ENCODE peak calls at places on chromosomes 5 and 9, in ten cellular contexts. R is HCT116, D is fibroblast of lung, N is OCI-LY7, Z is fibroblast of pulmonary artery, F is glutamatergic neuron, V is endothelial cell, H is PC-9, C is colonic mucosa, E is AG09319. Q is an unnamed sample.

GRCh38 chr5:74256947-74257573 is 383.5 kb downstream of the ENC1 start:
- DNase-seq in E (no peak), C (peak; percentile 47), F (no peak), V (no peak), H (no peak), D (no peak), R (no peak), N (no peak), Z (peak; percentile 18), Q (peak; percentile 16)

GRCh38 chr5:176995896-176996767 is 10.4 kb downstream of the UIMC1 start:
- DNase-seq in V (no peak), C (no peak), N (peak; percentile 22), F (no peak), R (no peak), Z (peak; percentile 88), E (no peak), D (peak; percentile 72), H (no peak), Q (peak; percentile 79)

GRCh38 chr5:68176253-68176652 is 39.3 kb upstream of the PIK3R1 start:
- DNase-seq in E (no peak), F (no peak), Z (no peak), C (no peak), V (no peak), H (no peak), D (no peak), R (no peak), N (no peak), Q (no peak)

GRCh38 chr9:2800385-2801179 is 43.3 kb downstream of the PUM3 start:
- DNase-seq in Z (peak; percentile 52), V (peak; percentile 8), N (no peak), D (no peak), F (no peak), E (no peak), C (no peak), R (no peak), H (no peak), Q (peak; percentile 69)

GRCh38 chr5:51958473-51958872 is 575.2 kb downstream of the ISL1 start:
- DNase-seq in C (no peak), D (no peak), F (no peak), E (no peak), Z (no peak), H (no peak), N (no peak), R (no peak), V (no peak), Q (no peak)

GRCh38 chr9:131707677-131708612 is 31.9 kb downstream of the RAPGEF1 start:
- DNase-seq in H (no peak), D (peak; percentile 83), C (no peak), F (no peak), Z (peak; percentile 75), E (peak; percentile 19), V (no peak), N (peak; percentile 40), R (no peak), Q (peak; percentile 85)

GRCh38 chr5:87120518-87121314 is 147.0 kb upstream of the RASA1 start:
- DNase-seq in F (no peak), R (peak; percentile 85), H (peak; percentile 39), D (peak; percentile 98), E (peak; percentile 28), N (no peak), V (no peak), C (no peak), Z (peak; percentile 82), Q (peak; percentile 91)

GRCh38 chr9:114300846-114301797 is 21.8 kb upstream of the ORM1 start:
- DNase-seq in Z (no peak), V (no peak), F (no peak), E (no peak), N (no peak), C (peak; percentile 6), D (no peak), H (no peak), R (no peak), Q (no peak)

GRCh38 chr9:123825337-123825736 is 104.6 kb downstream of the DENND1A start:
- DNase-seq in R (no peak), D (peak; percentile 81), F (no peak), N (no peak), C (no peak), E (no peak), V (no peak), H (no peak), Z (peak; percentile 18), Q (no peak)

GRCh38 chr9:123820139-123820538 is 109.8 kb downstream of the DENND1A start:
- DNase-seq in H (no peak), N (no peak), F (no peak), V (no peak), Z (no peak), R (no peak), E (no peak), C (no peak), D (no peak), Q (no peak)

GRCh38 chr9:123828449-123828848 is 101.5 kb downstream of the DENND1A start:
- DNase-seq in H (no peak), Z (no peak), C (no peak), N (no peak), V (no peak), R (no peak), F (no peak), E (no peak), D (no peak), Q (no peak)

DNA sequence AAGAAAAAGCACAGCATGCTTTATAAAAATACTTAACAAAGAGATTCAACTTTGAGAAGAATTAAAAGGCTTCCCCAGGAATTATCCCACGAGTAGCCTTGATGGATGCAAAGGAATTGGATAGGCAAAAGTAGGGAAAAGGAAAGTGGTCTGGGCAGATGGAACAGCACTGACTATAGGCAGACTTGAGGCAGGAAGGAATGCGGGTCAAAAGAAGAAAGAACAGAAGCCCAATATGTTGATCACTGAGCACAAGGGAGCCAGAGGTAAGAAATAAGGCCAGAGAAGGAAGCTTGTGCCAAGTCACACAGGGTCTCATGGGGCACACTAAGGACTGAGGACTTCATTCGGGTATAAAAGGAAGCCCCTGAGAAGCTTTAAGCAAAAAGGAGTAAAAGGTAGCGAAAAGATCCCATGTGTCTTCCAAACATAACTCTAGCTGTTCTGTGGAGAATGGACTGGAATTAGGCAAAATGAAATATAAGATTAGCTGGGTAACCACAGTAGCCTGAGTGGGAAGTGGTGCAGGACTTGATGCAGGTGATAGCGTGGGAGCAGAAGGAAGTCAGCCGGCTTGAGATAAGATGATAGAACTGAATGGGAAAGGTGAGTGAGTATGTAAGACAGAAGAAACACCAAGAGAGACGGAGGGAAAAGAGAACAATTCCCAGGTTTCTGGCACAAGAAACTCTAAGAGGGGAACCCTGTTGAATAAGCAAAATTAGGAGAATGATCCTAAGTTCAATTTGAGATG is 106.6 kb downstream of the DENND1A start:
- DNase-seq in Z (no peak), R (no peak), N (no peak), F (no peak), V (no peak), E (no peak), H (no peak), C (no peak), D (no peak), Q (no peak)
- TF ChIP-seq CTCF in Z (no peak), R (no peak), N (no peak), F (no peak), V (no peak), E (no peak), H (no peak), C (no peak), D (no peak), Q (no peak)

DNA sequence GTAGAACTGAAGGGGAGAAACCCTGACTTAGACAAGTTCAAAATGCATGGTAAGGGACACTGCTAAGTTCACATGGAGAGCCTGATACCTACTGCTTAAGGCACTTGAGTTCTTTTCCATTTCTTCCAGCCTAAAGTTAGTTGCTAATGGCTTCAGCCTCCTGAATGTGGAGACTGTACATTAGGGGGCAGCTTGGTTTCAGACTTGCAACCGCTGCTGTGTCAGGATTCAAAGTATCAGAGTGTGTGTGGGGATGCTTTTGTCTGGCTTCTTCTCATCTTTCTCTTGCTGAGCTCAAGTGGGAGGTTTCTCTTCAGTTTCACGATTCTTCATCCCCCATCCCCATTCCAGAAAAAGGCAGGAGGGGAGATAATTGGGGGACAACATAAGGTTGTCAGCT is 49.4 kb downstream of the ATP10B start:
- DNase-seq in H (no peak), F (no peak), Z (no peak), E (no peak), D (no peak), N (no peak), C (no peak), V (no peak), R (no peak), Q (no peak)
- TF ChIP-seq CTCF in H (no peak), F (no peak), Z (no peak), E (no peak), D (no peak), N (no peak), C (no peak), V (no peak), R (no peak), Q (no peak)

GRCh38 chr5:144194148-144194547 is 23.5 kb downstream of the KCTD16 start:
- DNase-seq in C (no peak), H (no peak), R (no peak), N (no peak), F (no peak), E (no peak), V (no peak), D (no peak), Z (no peak), Q (no peak)

GRCh38 chr5:144191998-144192397 is 21.3 kb downstream of the KCTD16 start:
- DNase-seq in N (peak; percentile 87), Z (peak; percentile 87), F (no peak), C (no peak), H (no peak), E (peak; percentile 53), R (peak; percentile 65), D (peak; percentile 73), V (no peak), Q (peak; percentile 79)

GRCh38 chr5:144195443-144195842 is 24.8 kb downstream of the KCTD16 start:
- DNase-seq in V (no peak), E (no peak), H (no peak), N (no peak), F (no peak), C (no peak), Z (no peak), R (no peak), D (no peak), Q (no peak)

GRCh38 chr5:144198386-144198785 is 27.7 kb downstream of the KCTD16 start:
- DNase-seq in H (no peak), R (no peak), D (peak; percentile 69), Z (no peak), E (no peak), N (no peak), F (no peak), C (no peak), V (no peak), Q (peak; percentile 28)

DNA sequence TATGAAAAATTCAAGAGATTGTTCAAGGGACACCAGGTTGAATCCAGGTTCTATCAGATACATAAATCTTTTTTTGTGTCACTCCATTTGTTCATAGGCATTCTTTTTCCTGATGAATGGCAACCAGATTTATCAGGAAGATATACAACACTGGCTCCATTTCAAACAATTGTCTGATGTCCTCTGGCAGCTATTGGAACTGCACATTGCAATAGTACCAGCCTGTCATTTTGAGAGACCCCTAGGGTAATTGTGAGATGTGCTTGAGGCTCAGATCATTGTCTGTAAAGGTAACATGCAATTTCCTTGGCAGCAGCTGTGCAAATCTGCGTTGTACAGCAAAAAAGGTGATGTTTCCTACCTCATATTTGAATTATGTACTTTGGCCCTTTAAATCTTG is 25.9 kb downstream of the KCTD16 start:
- DNase-seq in V (no peak), E (no peak), F (no peak), N (no peak), R (no peak), Z (no peak), C (no peak), H (no peak), D (no peak), Q (no peak)
- TF ChIP-seq CTCF in V (peak; percentile 30), E (no peak), F (peak; percentile 64), N (no peak), R (peak; percentile 16), Z (no peak), C (no peak), H (no peak), D (no peak), Q (peak; percentile 29)

DNA sequence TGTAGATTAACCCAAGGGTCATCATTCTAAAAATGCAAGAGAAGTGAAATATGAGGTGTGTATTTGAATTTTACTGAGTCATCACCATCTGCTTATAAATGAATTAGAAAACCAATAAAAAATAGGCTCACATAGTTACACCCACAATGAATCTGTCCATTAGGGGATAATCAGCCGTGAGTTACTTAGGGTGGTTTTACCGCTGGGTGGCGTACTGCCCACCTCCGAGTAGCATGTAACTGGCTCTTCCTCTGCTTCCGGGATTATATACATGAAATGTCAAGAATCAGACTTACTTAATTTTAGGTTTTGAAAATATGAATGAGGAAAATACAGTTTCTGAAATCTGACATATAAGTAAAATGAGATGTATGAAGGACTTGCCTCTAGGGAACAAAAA is 332.9 kb upstream of the CCNG1 start:
- DNase-seq in C (no peak), N (no peak), V (peak; percentile 44), F (peak; percentile 25), D (no peak), E (no peak), H (no peak), R (no peak), Z (no peak), Q (no peak)
- TF ChIP-seq CTCF in C (no peak), N (peak; percentile 58), V (peak; percentile 60), F (no peak), D (no peak), E (no peak), H (no peak), R (peak; percentile 25), Z (no peak), Q (no peak)